ENCODE peak calls at places on chromosomes 3 and 15, in five cellular contexts. O is CD8-positive, alpha-beta T cell; A is tibial artery; W is coronary artery; L is GM23248. D is an unnamed sample.

GRCh38 chr3:39086066-39086657 is 21.3 kb downstream of the GORASP1 start:
- DNase-seq in O (no peak), A (no peak), W (no peak), L (no peak), D (no peak)

GRCh38 chr3:1477669-1478068 is 384.8 kb downstream of the CNTN6 start:
- DNase-seq in O (no peak), A (no peak), W (no peak), L (no peak), D (no peak)

GRCh38 chr15:70974004-70974832 is 81.6 kb downstream of the LRRC49 start:
- DNase-seq in O (no peak), A (no peak), W (no peak), L (peak), D (no peak)

GRCh38 chr3:41095702-41096101 is 103.6 kb upstream of the CTNNB1 start:
- DNase-seq in O (no peak), A (no peak), W (no peak), L (no peak), D (no peak)

GRCh38 chr15:58438956-58439355 is 7.2 kb downstream of the LIPC start:
- DNase-seq in O (no peak), A (peak), W (peak), L (peak), D (no peak)

GRCh38 chr15:98123834-98124233 is 163.3 kb downstream of the ARRDC4 start:
- DNase-seq in O (no peak), A (no peak), W (no peak), L (peak), D (no peak)

GRCh38 chr15:57476533-57476975 is 100.2 kb downstream of the CGNL1 start:
- DNase-seq in O (no peak), A (no peak), W (no peak), L (peak), D (no peak)

GRCh38 chr3:30347679-30348216 is 258.7 kb upstream of the TGFBR2 start:
- DNase-seq in O (no peak), A (no peak), W (no peak), L (peak), D (no peak)

GRCh38 chr3:108099679-108100428 is 9.0 kb upstream of the CD47 start:
- DNase-seq in O (peak), A (no peak), W (no peak), L (no peak), D (no peak)

GRCh38 chr15:92415639-92416297 is 22.1 kb downstream of the ST8SIA2 start:
- DNase-seq in O (no peak), A (no peak), W (no peak), L (no peak), D (no peak)

GRCh38 chr3:141482250-141482937 is 4.4 kb upstream of the RASA2 start:
- DNase-seq in O (no peak), A (no peak), W (no peak), L (peak), D (no peak)

GRCh38 chr3:73502609-73503560 is 121.9 kb downstream of the PDZRN3 start:
- DNase-seq in O (peak), A (no peak), W (no peak), L (peak), D (peak)

GRCh38 chr3:25021816-25022215 is 406.2 kb upstream of the RARB start:
- DNase-seq in O (no peak), A (no peak), W (no peak), L (peak), D (no peak)

GRCh38 chr3:50264964-50265485 is 3.9 kb upstream of the SEMA3B start:
- DNase-seq in O (no peak), A (no peak), W (no peak), L (no peak), D (no peak)

GRCh38 chr3:94694001-94694400 is 631.1 kb downstream of the NSUN3 start:
- DNase-seq in O (no peak), A (no peak), W (no peak), L (no peak), D (no peak)

GRCh38 chr3:119990888-119991287 is 103.4 kb downstream of the GSK3B start:
- DNase-seq in O (no peak), A (no peak), W (no peak), L (peak), D (no peak)

GRCh38 chr3:107077391-107077790 is 299.8 kb upstream of the CCDC54 start:
- DNase-seq in O (no peak), A (no peak), W (no peak), L (no peak), D (peak)

GRCh38 chr3:142586803-142587406 is 8.4 kb upstream of the ATR start:
- DNase-seq in O (peak), A (no peak), W (no peak), L (peak), D (no peak)

GRCh38 chr15:62889141-62889661 is 153.3 kb upstream of the TPM1 start:
- DNase-seq in O (no peak), A (no peak), W (no peak), L (no peak), D (no peak)

GRCh38 chr15:75775296-75776074 is 62.8 kb upstream of the CSPG4 start:
- DNase-seq in O (no peak), A (no peak), W (no peak), L (no peak), D (no peak)

GRCh38 chr3:174859756-174860155 is 622 bp downstream of the NAALADL2 start:
- DNase-seq in O (no peak), A (no peak), W (no peak), L (no peak), D (no peak)

GRCh38 chr3:127738192-127738840 is 65.6 kb downstream of the ABTB1 start:
- DNase-seq in O (no peak), A (no peak), W (no peak), L (peak), D (no peak)

GRCh38 chr15:77457619-77458265 is 37.1 kb downstream of the HMG20A start:
- DNase-seq in O (no peak), A (no peak), W (no peak), L (peak), D (no peak)

GRCh38 chr3:12660196-12660595 is 3.7 kb downstream of the RAF1 start:
- DNase-seq in O (no peak), A (no peak), W (no peak), L (no peak), D (no peak)

GRCh38 chr3:12661926-12662592 is 1.9 kb downstream of the RAF1 start:
- DNase-seq in O (no peak), A (no peak), W (peak), L (no peak), D (no peak)

GRCh38 chr3:12656850-12657249 is 7.1 kb downstream of the RAF1 start:
- DNase-seq in O (no peak), A (no peak), W (no peak), L (no peak), D (no peak)

GRCh38 chr3:12658593-12659058 is 5.3 kb downstream of the RAF1 start:
- DNase-seq in O (no peak), A (no peak), W (no peak), L (peak), D (no peak)

GRCh38 chr3:12659316-12660015 is 4.5 kb downstream of the RAF1 start:
- DNase-seq in O (no peak), A (no peak), W (no peak), L (peak), D (no peak)
- H3K27ac ChIP-seq in O (no peak), A (peak), W (peak), L (peak), D (no peak)

DNA sequence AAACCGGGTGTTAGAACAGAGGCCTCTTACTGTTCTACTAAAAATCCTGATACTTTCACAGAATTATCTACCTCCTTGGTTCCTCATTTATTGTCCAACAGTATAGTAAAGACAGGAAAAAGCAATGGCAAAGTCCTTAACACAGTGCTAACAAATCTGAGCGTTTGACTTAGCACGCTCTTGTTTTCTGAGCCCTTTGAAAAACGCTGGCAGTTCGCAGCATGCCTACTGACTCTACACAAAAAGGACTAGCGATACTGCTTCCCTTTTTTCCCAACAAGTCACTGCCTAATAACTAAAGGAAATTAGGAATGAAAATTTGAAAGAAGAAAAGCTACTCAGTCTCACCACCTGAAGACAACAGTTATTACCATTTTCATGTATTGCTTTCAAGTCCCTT is 34.8 kb upstream of the CEMIP start:
- DNase-seq in O (no peak), A (no peak), W (no peak), L (no peak), D (no peak)
- H3K27ac ChIP-seq in O (no peak), A (no peak), W (no peak), L (peak), D (peak)

GRCh38 chr3:11071096-11071755 is 78.7 kb downstream of the SLC6A1 start:
- DNase-seq in O (no peak), A (no peak), W (peak), L (no peak), D (no peak)
- H3K27ac ChIP-seq in O (no peak), A (no peak), W (no peak), L (no peak), D (no peak)

GRCh38 chr3:187021748-187022402 is 91.5 kb downstream of the ST6GAL1 start:
- DNase-seq in O (no peak), A (no peak), W (no peak), L (no peak), D (no peak)
- H3K27ac ChIP-seq in O (no peak), A (no peak), W (no peak), L (no peak), D (no peak)